ENCODE peak calls at places on chromosomes 12 and 14, in nine cellular contexts. One of them, this sample, is unnamed.

GRCh38 chr12:3333583-3333982 is 157.4 kb upstream of the PRMT8 start:
- DNase-seq in activated CD8-positive, alpha-beta memory T cell treated with anti-CD3 and anti-CD28 coated beads, Interleukin-2, amount 50 U/mL, for 4 hours: no peak
- DNase-seq in CD4-positive, alpha-beta T cell: no peak
- DNase-seq in psoas muscle: no peak
- DNase-seq in AG09319: no peak
- DNase-seq in tibial artery: no peak
- DNase-seq in non-pigmented ciliary epithelial cell: no peak
- DNase-seq in Caco-2: peak
- DNase-seq in AG04450: no peak
- DNase-seq in this sample: no peak

GRCh38 chr12:11861155-11861863 is 209.4 kb upstream of the BCL2L14 start:
- DNase-seq in activated CD8-positive, alpha-beta memory T cell treated with anti-CD3 and anti-CD28 coated beads, Interleukin-2, amount 50 U/mL, for 4 hours: no peak
- DNase-seq in CD4-positive, alpha-beta T cell: no peak
- DNase-seq in AG04450: no peak
- DNase-seq in non-pigmented ciliary epithelial cell: no peak
- DNase-seq in psoas muscle: no peak
- DNase-seq in AG09319: no peak
- DNase-seq in tibial artery: no peak
- DNase-seq in Caco-2: no peak
- DNase-seq in this sample: no peak

GRCh38 chr14:73916324-73916723 is 29.7 kb downstream of the ZNF410 start:
- DNase-seq in AG04450: no peak
- DNase-seq in psoas muscle: no peak
- DNase-seq in tibial artery: no peak
- DNase-seq in non-pigmented ciliary epithelial cell: no peak
- DNase-seq in CD4-positive, alpha-beta T cell: no peak
- DNase-seq in activated CD8-positive, alpha-beta memory T cell treated with anti-CD3 and anti-CD28 coated beads, Interleukin-2, amount 50 U/mL, for 4 hours: no peak
- DNase-seq in AG09319: no peak
- DNase-seq in Caco-2: no peak
- DNase-seq in this sample: no peak

GRCh38 chr12:6241495-6241894 is 41.3 kb downstream of the CD9 start:
- DNase-seq in tibial artery: peak
- DNase-seq in psoas muscle: peak
- DNase-seq in Caco-2: no peak
- DNase-seq in activated CD8-positive, alpha-beta memory T cell treated with anti-CD3 and anti-CD28 coated beads, Interleukin-2, amount 50 U/mL, for 4 hours: no peak
- DNase-seq in AG09319: no peak
- DNase-seq in non-pigmented ciliary epithelial cell: no peak
- DNase-seq in CD4-positive, alpha-beta T cell: no peak
- DNase-seq in AG04450: no peak
- DNase-seq in this sample: no peak

GRCh38 chr14:98510392-98510791 is 761.6 kb downstream of the BCL11B start:
- DNase-seq in activated CD8-positive, alpha-beta memory T cell treated with anti-CD3 and anti-CD28 coated beads, Interleukin-2, amount 50 U/mL, for 4 hours: no peak
- DNase-seq in AG09319: no peak
- DNase-seq in non-pigmented ciliary epithelial cell: no peak
- DNase-seq in CD4-positive, alpha-beta T cell: no peak
- DNase-seq in psoas muscle: no peak
- DNase-seq in AG04450: no peak
- DNase-seq in tibial artery: no peak
- DNase-seq in Caco-2: no peak
- DNase-seq in this sample: no peak

GRCh38 chr12:49901986-49902385 is 1.7 kb downstream of the FAIM2 start:
- DNase-seq in AG04450: no peak
- DNase-seq in non-pigmented ciliary epithelial cell: no peak
- DNase-seq in AG09319: no peak
- DNase-seq in CD4-positive, alpha-beta T cell: no peak
- DNase-seq in activated CD8-positive, alpha-beta memory T cell treated with anti-CD3 and anti-CD28 coated beads, Interleukin-2, amount 50 U/mL, for 4 hours: no peak
- DNase-seq in Caco-2: no peak
- DNase-seq in tibial artery: no peak
- DNase-seq in psoas muscle: no peak
- DNase-seq in this sample: no peak

GRCh38 chr14:31842905-31843304 is 234.2 kb upstream of the ARHGAP5 start:
- DNase-seq in AG09319: no peak
- DNase-seq in CD4-positive, alpha-beta T cell: no peak
- DNase-seq in tibial artery: no peak
- DNase-seq in non-pigmented ciliary epithelial cell: no peak
- DNase-seq in psoas muscle: no peak
- DNase-seq in Caco-2: no peak
- DNase-seq in activated CD8-positive, alpha-beta memory T cell treated with anti-CD3 and anti-CD28 coated beads, Interleukin-2, amount 50 U/mL, for 4 hours: no peak
- DNase-seq in AG04450: no peak
- DNase-seq in this sample: no peak

GRCh38 chr12:115963030-115963480 is 314.4 kb downstream of the MED13L start:
- DNase-seq in AG04450: no peak
- DNase-seq in CD4-positive, alpha-beta T cell: no peak
- DNase-seq in AG09319: no peak
- DNase-seq in activated CD8-positive, alpha-beta memory T cell treated with anti-CD3 and anti-CD28 coated beads, Interleukin-2, amount 50 U/mL, for 4 hours: no peak
- DNase-seq in Caco-2: no peak
- DNase-seq in non-pigmented ciliary epithelial cell: peak
- DNase-seq in tibial artery: no peak
- DNase-seq in psoas muscle: no peak
- DNase-seq in this sample: no peak

GRCh38 chr14:89673499-89674225 is 256.6 kb upstream of the FOXN3 start:
- DNase-seq in AG04450: no peak
- DNase-seq in CD4-positive, alpha-beta T cell: no peak
- DNase-seq in AG09319: no peak
- DNase-seq in non-pigmented ciliary epithelial cell: no peak
- DNase-seq in activated CD8-positive, alpha-beta memory T cell treated with anti-CD3 and anti-CD28 coated beads, Interleukin-2, amount 50 U/mL, for 4 hours: no peak
- DNase-seq in tibial artery: no peak
- DNase-seq in Caco-2: no peak
- DNase-seq in psoas muscle: no peak
- DNase-seq in this sample: no peak

GRCh38 chr12:80810874-80811273 is 94.2 kb downstream of the MYF5 start:
- DNase-seq in psoas muscle: no peak
- DNase-seq in AG09319: no peak
- DNase-seq in CD4-positive, alpha-beta T cell: no peak
- DNase-seq in activated CD8-positive, alpha-beta memory T cell treated with anti-CD3 and anti-CD28 coated beads, Interleukin-2, amount 50 U/mL, for 4 hours: no peak
- DNase-seq in AG04450: no peak
- DNase-seq in non-pigmented ciliary epithelial cell: no peak
- DNase-seq in tibial artery: no peak
- DNase-seq in Caco-2: no peak
- DNase-seq in this sample: no peak

This sample was measured in AG04449.